ENCODE peak calls at places on chromosomes 7 and 10, in five cellular contexts. One of them, this sample, is unnamed.

GRCh38 chr7:111090834-111091233 is at the start of gene LRRN3:
- DNase-seq in BJ: no peak
- DNase-seq in HFF-Myc: no peak
- DNase-seq in fibroblast of lung: peak
- DNase-seq in fibroblast of pulmonary artery: peak
- DNase-seq in this sample: no peak

GRCh38 chr10:59708816-59709471 is 706 bp downstream of the SLC16A9 start:
- DNase-seq in BJ: no peak
- DNase-seq in HFF-Myc: no peak
- DNase-seq in fibroblast of lung: peak
- DNase-seq in fibroblast of pulmonary artery: no peak
- DNase-seq in this sample: no peak

GRCh38 chr7:156998988-156999610 is 11.4 kb downstream of the MNX1 start:
- DNase-seq in BJ: no peak
- DNase-seq in HFF-Myc: no peak
- DNase-seq in fibroblast of lung: no peak
- DNase-seq in fibroblast of pulmonary artery: no peak
- DNase-seq in this sample: no peak

GRCh38 chr10:105068497-105068896 is 427.4 kb downstream of the SORCS3 start:
- DNase-seq in BJ: peak
- DNase-seq in HFF-Myc: no peak
- DNase-seq in fibroblast of lung: peak
- DNase-seq in fibroblast of pulmonary artery: no peak
- DNase-seq in this sample: no peak

GRCh38 chr10:131084791-131085585 is 226.5 kb downstream of the TCERG1L start:
- DNase-seq in BJ: no peak
- DNase-seq in HFF-Myc: no peak
- DNase-seq in fibroblast of lung: no peak
- DNase-seq in fibroblast of pulmonary artery: no peak
- DNase-seq in this sample: no peak

GRCh38 chr7:118648002-118648401 is 423.5 kb downstream of the ANKRD7 start:
- DNase-seq in BJ: no peak
- DNase-seq in HFF-Myc: no peak
- DNase-seq in fibroblast of lung: no peak
- DNase-seq in fibroblast of pulmonary artery: no peak
- DNase-seq in this sample: no peak

GRCh38 chr7:114370177-114370576 is 44.4 kb upstream of the FOXP2 start:
- DNase-seq in BJ: no peak
- DNase-seq in HFF-Myc: no peak
- DNase-seq in fibroblast of lung: no peak
- DNase-seq in fibroblast of pulmonary artery: no peak
- DNase-seq in this sample: no peak

GRCh38 chr7:16786257-16786656 is 18.5 kb downstream of the AGR2 start:
- DNase-seq in BJ: no peak
- DNase-seq in HFF-Myc: no peak
- DNase-seq in fibroblast of lung: no peak
- DNase-seq in fibroblast of pulmonary artery: no peak
- DNase-seq in this sample: no peak

GRCh38 chr7:74475243-74475986 is 21.7 kb downstream of the GTF2IRD1 start:
- DNase-seq in BJ: no peak
- DNase-seq in HFF-Myc: no peak
- DNase-seq in fibroblast of lung: no peak
- DNase-seq in fibroblast of pulmonary artery: no peak
- DNase-seq in this sample: no peak

GRCh38 chr7:93015193-93016084 is 102.3 kb downstream of the SAMD9 start:
- DNase-seq in BJ: peak
- DNase-seq in HFF-Myc: no peak
- DNase-seq in fibroblast of lung: peak
- DNase-seq in fibroblast of pulmonary artery: peak
- DNase-seq in this sample: peak

DNA sequence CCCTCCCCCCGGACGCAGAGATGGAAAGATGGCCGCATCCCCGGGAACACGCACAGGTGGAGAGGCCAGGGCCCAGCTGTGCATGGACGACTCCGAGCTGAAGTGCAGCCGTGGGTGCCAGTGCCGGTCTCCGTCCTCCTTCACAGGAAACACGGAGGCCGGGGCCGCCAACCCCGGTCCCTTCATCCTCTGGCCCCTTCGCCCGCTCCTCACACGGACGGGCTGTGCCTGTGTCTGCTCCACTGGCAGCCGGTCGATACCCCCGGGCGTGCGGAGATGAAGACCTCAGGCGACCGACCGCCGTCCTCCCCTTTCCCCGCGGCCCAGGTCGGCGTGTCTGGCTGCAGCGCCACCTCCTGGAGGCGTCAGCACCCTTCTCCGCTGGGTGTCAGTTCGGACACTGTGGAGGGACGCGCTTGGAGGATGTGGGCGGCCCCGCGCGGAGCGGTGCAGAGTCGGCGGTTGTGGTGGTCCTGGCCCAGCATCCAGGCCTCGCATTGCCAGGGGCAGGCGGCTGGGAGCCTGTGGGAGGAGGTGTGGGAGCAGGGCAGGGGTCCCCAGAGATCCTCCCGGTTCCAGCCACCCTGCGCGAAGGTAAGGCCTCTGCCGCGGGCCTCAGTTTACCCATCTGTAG is 9.9 kb downstream of the ZNF511 start:
- DNase-seq in BJ: no peak
- DNase-seq in HFF-Myc: no peak
- DNase-seq in fibroblast of lung: peak
- DNase-seq in fibroblast of pulmonary artery: peak
- DNase-seq in this sample: no peak
- TF ChIP-seq CTCF in BJ: peak
- TF ChIP-seq CTCF in HFF-Myc: peak
- TF ChIP-seq CTCF in fibroblast of lung: peak
- TF ChIP-seq CTCF in fibroblast of pulmonary artery: peak
- TF ChIP-seq CTCF in this sample: peak

GRCh38 chr7:159281573-159281972 is 136.9 kb upstream of the VIPR2 start:
- DNase-seq in BJ: no peak
- DNase-seq in HFF-Myc: no peak
- DNase-seq in fibroblast of lung: no peak
- DNase-seq in fibroblast of pulmonary artery: no peak
- DNase-seq in this sample: no peak

GRCh38 chr7:159280008-159280407 is 135.3 kb upstream of the VIPR2 start:
- DNase-seq in BJ: no peak
- DNase-seq in HFF-Myc: no peak
- DNase-seq in fibroblast of lung: no peak
- DNase-seq in fibroblast of pulmonary artery: no peak
- DNase-seq in this sample: no peak
- TF ChIP-seq CTCF in BJ: no peak
- TF ChIP-seq CTCF in HFF-Myc: no peak
- TF ChIP-seq CTCF in fibroblast of lung: no peak
- TF ChIP-seq CTCF in fibroblast of pulmonary artery: no peak
- TF ChIP-seq CTCF in this sample: no peak

DNA sequence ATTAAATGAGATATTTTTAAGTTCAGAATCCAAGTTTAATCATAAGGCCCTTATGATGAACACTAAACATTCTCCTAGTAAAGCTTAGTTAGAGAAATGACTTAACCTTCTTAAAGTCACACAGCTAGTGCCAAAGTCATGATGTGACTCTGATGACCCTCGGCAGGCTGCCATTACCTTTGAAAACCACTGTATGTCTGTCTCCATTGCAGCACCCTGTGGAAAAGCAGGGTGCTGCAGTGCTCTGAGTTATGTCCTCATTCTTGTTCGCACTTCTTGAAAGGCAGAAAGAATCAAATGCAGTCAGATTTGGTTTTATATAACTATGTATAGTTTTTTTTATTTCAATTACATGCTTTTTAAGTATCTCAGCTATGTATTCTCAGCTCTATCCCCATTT is 105.0 kb downstream of the PHTF2 start:
- DNase-seq in BJ: no peak
- DNase-seq in HFF-Myc: no peak
- DNase-seq in fibroblast of lung: peak
- DNase-seq in fibroblast of pulmonary artery: no peak
- DNase-seq in this sample: no peak
- TF ChIP-seq CTCF in BJ: peak
- TF ChIP-seq CTCF in HFF-Myc: no peak
- TF ChIP-seq CTCF in fibroblast of lung: no peak
- TF ChIP-seq CTCF in fibroblast of pulmonary artery: peak
- TF ChIP-seq CTCF in this sample: no peak

DNA sequence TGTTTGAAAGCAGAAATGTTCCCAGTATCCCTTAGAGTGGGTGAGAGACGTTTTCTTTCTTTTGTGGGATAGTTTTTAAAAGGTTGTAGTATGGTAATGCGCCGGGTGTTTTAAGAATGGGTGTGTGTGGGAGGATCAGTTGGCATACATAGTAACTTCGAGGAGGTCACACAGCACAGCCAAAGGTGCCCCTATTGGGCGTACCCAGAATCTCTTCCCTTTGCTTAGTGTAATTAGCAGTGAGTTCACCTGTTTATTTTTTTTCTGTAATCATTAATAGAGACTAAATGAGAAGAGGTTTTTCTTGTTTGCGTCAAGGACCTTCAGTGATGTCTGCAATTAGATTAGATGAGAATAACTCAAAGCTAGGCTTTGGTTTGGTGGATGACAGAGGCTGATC is 1.5 kb downstream of the PLEKHA8 start:
- DNase-seq in BJ: no peak
- DNase-seq in HFF-Myc: no peak
- DNase-seq in fibroblast of lung: peak
- DNase-seq in fibroblast of pulmonary artery: no peak
- DNase-seq in this sample: no peak
- TF ChIP-seq CTCF in BJ: peak
- TF ChIP-seq CTCF in HFF-Myc: no peak
- TF ChIP-seq CTCF in fibroblast of lung: no peak
- TF ChIP-seq CTCF in fibroblast of pulmonary artery: no peak
- TF ChIP-seq CTCF in this sample: no peak

GRCh38 chr7:130794619-130794922 is 60.6 kb upstream of the KLF14 start:
- DNase-seq in BJ: no peak
- DNase-seq in HFF-Myc: no peak
- DNase-seq in fibroblast of lung: peak
- DNase-seq in fibroblast of pulmonary artery: no peak
- DNase-seq in this sample: no peak

GRCh38 chr7:130791746-130792145 is 57.7 kb upstream of the KLF14 start:
- DNase-seq in BJ: no peak
- DNase-seq in HFF-Myc: no peak
- DNase-seq in fibroblast of lung: no peak
- DNase-seq in fibroblast of pulmonary artery: no peak
- DNase-seq in this sample: no peak

GRCh38 chr7:130793855-130794618 is 60.0 kb upstream of the KLF14 start:
- DNase-seq in BJ: no peak
- DNase-seq in HFF-Myc: no peak
- DNase-seq in fibroblast of lung: peak
- DNase-seq in fibroblast of pulmonary artery: peak
- DNase-seq in this sample: peak
- TF ChIP-seq CTCF in BJ: peak
- TF ChIP-seq CTCF in HFF-Myc: peak
- TF ChIP-seq CTCF in fibroblast of lung: peak
- TF ChIP-seq CTCF in fibroblast of pulmonary artery: peak
- TF ChIP-seq CTCF in this sample: peak

GRCh38 chr7:95919574-95919973 is 147.2 kb downstream of the DYNC1I1 start:
- DNase-seq in BJ: no peak
- DNase-seq in HFF-Myc: no peak
- DNase-seq in fibroblast of lung: no peak
- DNase-seq in fibroblast of pulmonary artery: no peak
- DNase-seq in this sample: no peak
- TF ChIP-seq CTCF in BJ: peak
- TF ChIP-seq CTCF in HFF-Myc: no peak
- TF ChIP-seq CTCF in fibroblast of lung: peak
- TF ChIP-seq CTCF in fibroblast of pulmonary artery: peak
- TF ChIP-seq CTCF in this sample: peak

GRCh38 chr7:158620418-158620817 is 32.8 kb upstream of the PTPRN2 start:
- DNase-seq in BJ: no peak
- DNase-seq in HFF-Myc: no peak
- DNase-seq in fibroblast of lung: no peak
- DNase-seq in fibroblast of pulmonary artery: no peak
- DNase-seq in this sample: no peak

GRCh38 chr7:158616050-158616449 is 28.4 kb upstream of the PTPRN2 start:
- DNase-seq in BJ: no peak
- DNase-seq in HFF-Myc: no peak
- DNase-seq in fibroblast of lung: no peak
- DNase-seq in fibroblast of pulmonary artery: no peak
- DNase-seq in this sample: no peak

GRCh38 chr7:158614695-158615094 is 27.1 kb upstream of the PTPRN2 start:
- DNase-seq in BJ: peak
- DNase-seq in HFF-Myc: no peak
- DNase-seq in fibroblast of lung: peak
- DNase-seq in fibroblast of pulmonary artery: peak
- DNase-seq in this sample: peak

GRCh38 chr7:158618745-158619140 is 31.1 kb upstream of the PTPRN2 start:
- DNase-seq in BJ: no peak
- DNase-seq in HFF-Myc: no peak
- DNase-seq in fibroblast of lung: no peak
- DNase-seq in fibroblast of pulmonary artery: no peak
- DNase-seq in this sample: no peak

DNA sequence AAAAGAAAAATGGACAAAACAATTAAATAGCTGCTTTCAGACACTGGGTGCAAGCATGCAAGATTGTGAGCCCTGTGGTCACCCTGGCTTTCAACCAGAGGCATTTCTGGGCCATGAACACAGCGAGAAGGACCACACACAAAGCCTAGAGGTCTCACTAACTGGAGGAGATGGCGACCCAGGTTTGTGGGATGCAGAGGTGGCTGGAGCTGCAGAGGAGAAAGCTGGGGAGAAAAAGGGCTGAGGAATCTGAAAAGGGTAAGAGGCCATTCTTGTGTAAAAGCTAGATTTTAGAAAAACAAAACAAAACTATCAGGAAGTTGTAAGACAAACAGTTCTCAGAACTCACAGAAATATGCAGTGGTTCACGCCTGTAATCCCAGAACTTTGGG is 30.1 kb upstream of the PTPRN2 start:
- DNase-seq in BJ: no peak
- DNase-seq in HFF-Myc: no peak
- DNase-seq in fibroblast of lung: peak
- DNase-seq in fibroblast of pulmonary artery: peak
- DNase-seq in this sample: no peak
- TF ChIP-seq CTCF in BJ: no peak
- TF ChIP-seq CTCF in HFF-Myc: no peak
- TF ChIP-seq CTCF in fibroblast of lung: no peak
- TF ChIP-seq CTCF in fibroblast of pulmonary artery: no peak
- TF ChIP-seq CTCF in this sample: no peak

DNA sequence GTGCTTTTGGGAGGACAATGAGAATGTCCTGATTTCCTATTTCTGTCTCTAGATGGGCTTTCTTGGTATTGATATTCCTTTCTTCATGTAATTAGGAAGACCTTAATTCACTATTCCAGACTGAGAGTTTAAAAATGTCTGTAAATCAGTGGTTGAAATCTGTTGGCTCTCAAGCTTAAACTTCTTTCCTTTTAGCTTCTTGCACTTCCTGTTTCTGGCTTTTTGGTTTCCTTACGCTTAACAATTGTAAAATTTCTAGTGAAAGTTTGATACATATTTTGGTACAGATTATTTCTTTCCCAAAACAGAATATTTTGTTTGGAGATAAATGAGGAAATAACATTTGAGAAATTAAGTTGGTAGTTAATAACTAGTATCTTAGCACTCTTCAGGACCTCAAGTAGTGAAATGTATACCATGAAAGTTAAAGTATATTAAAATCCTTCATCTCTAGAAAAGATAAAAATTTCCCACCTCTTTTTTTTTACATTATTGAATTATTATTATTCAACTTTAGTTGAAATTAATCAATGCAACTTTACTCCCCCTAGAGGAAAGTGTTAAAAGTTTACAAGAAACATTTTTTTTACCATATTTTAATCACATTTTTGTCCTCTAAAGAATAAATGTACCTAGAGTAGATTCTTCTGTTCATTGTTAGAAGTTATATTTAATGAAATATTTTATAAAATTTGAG is 137.2 kb downstream of the PHTF2 start:
- DNase-seq in BJ: no peak
- DNase-seq in HFF-Myc: no peak
- DNase-seq in fibroblast of lung: no peak
- DNase-seq in fibroblast of pulmonary artery: peak
- DNase-seq in this sample: no peak
- TF ChIP-seq CTCF in BJ: peak
- TF ChIP-seq CTCF in HFF-Myc: no peak
- TF ChIP-seq CTCF in fibroblast of lung: peak
- TF ChIP-seq CTCF in fibroblast of pulmonary artery: peak
- TF ChIP-seq CTCF in this sample: peak

This sample was measured in AG09319.